ENCODE peak calls at places on chromosome 4, in five cellular contexts. S, E, U, G and D are unnamed samples.

GRCh38 chr4:38189445-38189844 is 229.2 kb downstream of the PTTG2 start:
- DNase-seq in S (no peak), E (peak), U (no peak), G (peak), D (no peak)

GRCh38 chr4:88526221-88526815 is 2.7 kb upstream of the PYURF start:
- DNase-seq in S (no peak), E (peak), U (peak), G (no peak), D (no peak)

GRCh38 chr4:2786152-2786671 is 6.7 kb upstream of the SH3BP2 start:
- DNase-seq in S (no peak), E (no peak), U (no peak), G (no peak), D (no peak)

GRCh38 chr4:148030486-148030885 is 298.6 kb downstream of the ARHGAP10 start:
- DNase-seq in S (no peak), E (peak), U (no peak), G (no peak), D (no peak)

GRCh38 chr4:133154725-133155124 is 5.6 kb downstream of the PCDH10 start:
- DNase-seq in S (no peak), E (peak), U (no peak), G (peak), D (no peak)

GRCh38 chr4:144572660-144573059 is 73.3 kb upstream of the HHIP start:
- DNase-seq in S (no peak), E (no peak), U (no peak), G (no peak), D (no peak)

GRCh38 chr4:89836031-89836777 is 757 bp downstream of the SNCA start:
- DNase-seq in S (no peak), E (no peak), U (no peak), G (no peak), D (no peak)

GRCh38 chr4:129829373-129829772 is 733.4 kb downstream of the C4orf33 start:
- DNase-seq in S (no peak), E (no peak), U (no peak), G (no peak), D (no peak)

GRCh38 chr4:100208964-100209363 is 18.7 kb upstream of the DDIT4L start:
- DNase-seq in S (no peak), E (no peak), U (no peak), G (no peak), D (peak)

GRCh38 chr4:113764720-113765264 is 3.3 kb upstream of the CAMK2D start:
- DNase-seq in S (no peak), E (no peak), U (no peak), G (no peak), D (no peak)

GRCh38 chr4:56999751-57000150 is 21.1 kb downstream of the POLR2B start:
- DNase-seq in S (no peak), E (no peak), U (no peak), G (no peak), D (no peak)

GRCh38 chr4:168167714-168168284 is 75.5 kb downstream of the ANXA10 start:
- DNase-seq in S (no peak), E (peak), U (no peak), G (no peak), D (no peak)

GRCh38 chr4:8739820-8740665 is 131.6 kb downstream of the HMX1 start:
- DNase-seq in S (no peak), E (no peak), U (no peak), G (no peak), D (no peak)

GRCh38 chr4:130026185-130026584 is 930.2 kb downstream of the C4orf33 start:
- DNase-seq in S (no peak), E (no peak), U (peak), G (no peak), D (peak)

GRCh38 chr4:41644915-41645295 is 103.6 kb downstream of the PHOX2B start:
- DNase-seq in S (no peak), E (no peak), U (no peak), G (no peak), D (no peak)